ENCODE peak calls at places on chromosomes 3 and 15, in five cellular contexts. N is pancreas, W is neuronal stem cell, A is tibial nerve, X is stomach. Y is an unnamed sample.

GRCh38 chr3:64395490-64395889 is 170.2 kb upstream of the PRICKLE2 start:
- DNase-seq in N (no peak), W (no peak), A (no peak), X (no peak), Y (no peak)

GRCh38 chr15:22945071-22945470 is 35.1 kb downstream of the CYFIP1 start:
- DNase-seq in N (no peak), W (no peak), A (no peak), X (no peak), Y (no peak)

GRCh38 chr3:149449799-149450198 is 24.7 kb upstream of the TM4SF4 start:
- DNase-seq in N (no peak), W (no peak), A (no peak), X (no peak), Y (no peak)

GRCh38 chr3:10099030-10099429 is 9.0 kb downstream of the FANCD2OS start:
- DNase-seq in N (no peak), W (no peak), A (no peak), X (no peak), Y (no peak)

GRCh38 chr3:97831140-97831539 is 9.3 kb downstream of the CRYBG3 start:
- DNase-seq in N (no peak), W (no peak), A (no peak), X (no peak), Y (no peak)

GRCh38 chr3:187628169-187628568 is 42.0 kb downstream of the SST start:
- DNase-seq in N (no peak), W (peak; percentile 29), A (no peak), X (no peak), Y (no peak)

GRCh38 chr3:101846709-101847108 is 2.6 kb upstream of the NFKBIZ start:
- DNase-seq in N (no peak), W (no peak), A (no peak), X (no peak), Y (no peak)

GRCh38 chr3:9422712-9423424 is 25.5 kb downstream of the SETD5 start:
- DNase-seq in N (peak; percentile 88), W (peak; percentile 49), A (peak; percentile 97), X (peak; percentile 87), Y (peak; percentile 89)

GRCh38 chr3:28317438-28318022 is 31.0 kb upstream of the ZCWPW2 start:
- DNase-seq in N (peak; percentile 16), W (peak; percentile 9), A (peak; percentile 30), X (no peak), Y (no peak)

GRCh38 chr3:54447427-54447826 is 325.1 kb downstream of the CACNA2D3 start:
- DNase-seq in N (no peak), W (no peak), A (no peak), X (no peak), Y (no peak)

DNA sequence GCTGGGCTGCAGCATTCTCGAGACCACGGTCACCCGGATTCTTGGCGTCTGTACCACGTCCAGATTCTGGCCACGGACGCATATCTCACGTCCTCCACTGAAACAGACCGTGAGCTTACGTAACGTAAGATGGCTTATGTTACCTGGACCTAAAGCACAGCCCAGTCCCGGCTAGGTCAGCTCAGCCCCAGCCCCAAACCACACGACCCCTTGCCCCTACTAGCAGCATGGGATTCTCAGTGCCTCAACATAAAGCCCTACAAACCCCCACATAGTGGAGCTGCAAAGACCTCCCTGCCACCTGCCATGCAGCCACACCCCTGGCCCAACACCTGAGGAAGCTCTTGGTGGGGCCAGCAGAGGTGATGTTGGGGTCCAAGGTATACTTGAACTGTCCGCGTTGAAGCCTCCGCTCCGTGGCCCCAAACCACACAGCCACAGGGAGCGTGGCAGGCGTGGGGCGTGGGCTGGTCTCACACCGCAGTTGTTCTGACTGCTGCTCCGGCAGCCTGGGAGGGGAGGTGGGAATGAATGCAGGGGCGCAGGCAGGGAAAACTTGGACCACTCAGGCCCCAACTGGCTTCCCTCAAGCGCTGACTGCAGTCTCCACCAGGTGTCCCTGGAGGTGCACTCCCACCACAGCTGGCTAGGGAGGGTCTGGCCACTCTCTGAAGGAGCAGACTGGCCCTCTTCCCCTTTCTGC is 14.5 kb downstream of the PLXNB1 start:
- DNase-seq in N (no peak), W (no peak), A (no peak), X (no peak), Y (no peak)
- H3K36me3 ChIP-seq in N (peaks cover 75% of the 10 kb centered on the region), W (peaks cover 97% of the 10 kb centered on the region), A (peaks cover 100% of the 10 kb centered on the region), X (peaks cover 100% of the 10 kb centered on the region), Y (no peaks in the 10 kb centered on the region)

DNA sequence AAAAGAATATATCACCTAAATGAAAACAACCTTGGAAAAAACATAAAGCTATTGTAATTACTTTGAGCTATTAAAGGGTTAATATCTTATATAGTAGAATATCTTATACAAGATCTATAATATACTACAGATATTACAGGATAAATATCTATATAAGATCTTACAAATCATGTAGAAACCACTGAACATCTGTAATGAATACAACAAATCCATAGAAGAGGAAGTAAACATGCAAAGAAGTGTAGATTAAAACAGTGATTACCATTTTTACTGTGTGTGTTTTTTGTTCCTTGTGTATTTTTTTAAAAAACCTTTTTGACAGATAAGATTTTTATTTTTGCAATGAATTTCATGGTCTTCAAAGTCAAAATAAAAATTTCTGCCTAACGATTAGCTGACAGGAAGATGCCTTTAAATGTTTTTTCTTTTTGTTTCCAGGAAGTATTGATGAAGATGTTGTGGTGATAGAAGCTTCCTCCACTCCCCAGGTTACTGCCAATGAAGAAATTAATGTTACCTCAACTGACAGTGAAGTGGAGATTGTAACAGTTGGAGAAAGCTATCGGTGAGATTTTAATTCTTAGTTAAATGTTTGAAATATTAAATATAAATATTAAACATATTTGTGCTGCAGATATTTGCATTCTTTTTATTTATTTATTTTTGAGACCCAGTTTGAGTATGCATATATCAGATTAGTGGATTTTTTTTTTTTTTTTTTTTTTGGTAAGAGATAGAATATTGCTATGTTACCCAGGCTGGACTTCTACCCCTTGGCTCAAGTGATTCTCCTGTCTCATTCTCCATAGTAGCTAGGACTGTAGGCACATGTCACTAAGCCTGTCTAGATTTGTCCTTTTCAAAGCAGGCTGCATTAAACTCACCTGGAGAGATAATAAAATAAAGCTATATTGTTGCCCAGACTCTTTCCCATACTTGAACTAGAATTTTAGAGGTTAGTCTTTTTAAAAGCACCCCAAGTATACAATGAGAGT is 52.8 kb upstream of the CCNB2 start:
- DNase-seq in N (no peak), W (no peak), A (no peak), X (no peak), Y (no peak)
- H3K36me3 ChIP-seq in N (peaks cover 8% of the 10 kb centered on the region), W (no peaks in the 10 kb centered on the region), A (peaks cover 38% of the 10 kb centered on the region), X (peaks cover 53% of the 10 kb centered on the region), Y (peaks cover 43% of the 10 kb centered on the region)

GRCh38 chr15:90907051-90907660 is 4.1 kb downstream of the MAN2A2 start:
- DNase-seq in N (no peak), W (no peak), A (no peak), X (no peak), Y (no peak)

GRCh38 chr15:90909976-90910375 is 6.9 kb downstream of the MAN2A2 start:
- DNase-seq in N (no peak), W (no peak), A (no peak), X (no peak), Y (no peak)

GRCh38 chr15:90906181-90906849 is 3.2 kb downstream of the MAN2A2 start:
- DNase-seq in N (peak; percentile 87), W (no peak), A (no peak), X (no peak), Y (no peak)

GRCh38 chr15:90905306-90906180 is 2.4 kb downstream of the MAN2A2 start:
- DNase-seq in N (no peak), W (no peak), A (no peak), X (no peak), Y (no peak)

GRCh38 chr15:90907838-90908507 is 4.9 kb downstream of the MAN2A2 start:
- DNase-seq in N (no peak), W (no peak), A (peak; percentile 81), X (no peak), Y (no peak)
- H3K36me3 ChIP-seq in N (peaks cover 50% of the 10 kb centered on the region), W (peaks cover 52% of the 10 kb centered on the region), A (peaks cover 71% of the 10 kb centered on the region), X (peaks cover 83% of the 10 kb centered on the region), Y (no peaks in the 10 kb centered on the region)

GRCh38 chr3:49100046-49100615 is 4.4 kb downstream of the QARS1 start:
- DNase-seq in N (no peak), W (no peak), A (no peak), X (no peak), Y (no peak)

GRCh38 chr3:49108346-49108745 is 3.8 kb upstream of the QARS1 start:
- DNase-seq in N (no peak), W (no peak), A (no peak), X (no peak), Y (no peak)

GRCh38 chr3:49104052-49104426 is 518 bp downstream of the QARS1 start:
- DNase-seq in N (no peak), W (no peak), A (no peak), X (no peak), Y (no peak)

GRCh38 chr3:49098910-49099630 is 5.2 kb upstream of the QRICH1 start:
- DNase-seq in N (no peak), W (no peak), A (no peak), X (no peak), Y (peak; percentile 31)

DNA sequence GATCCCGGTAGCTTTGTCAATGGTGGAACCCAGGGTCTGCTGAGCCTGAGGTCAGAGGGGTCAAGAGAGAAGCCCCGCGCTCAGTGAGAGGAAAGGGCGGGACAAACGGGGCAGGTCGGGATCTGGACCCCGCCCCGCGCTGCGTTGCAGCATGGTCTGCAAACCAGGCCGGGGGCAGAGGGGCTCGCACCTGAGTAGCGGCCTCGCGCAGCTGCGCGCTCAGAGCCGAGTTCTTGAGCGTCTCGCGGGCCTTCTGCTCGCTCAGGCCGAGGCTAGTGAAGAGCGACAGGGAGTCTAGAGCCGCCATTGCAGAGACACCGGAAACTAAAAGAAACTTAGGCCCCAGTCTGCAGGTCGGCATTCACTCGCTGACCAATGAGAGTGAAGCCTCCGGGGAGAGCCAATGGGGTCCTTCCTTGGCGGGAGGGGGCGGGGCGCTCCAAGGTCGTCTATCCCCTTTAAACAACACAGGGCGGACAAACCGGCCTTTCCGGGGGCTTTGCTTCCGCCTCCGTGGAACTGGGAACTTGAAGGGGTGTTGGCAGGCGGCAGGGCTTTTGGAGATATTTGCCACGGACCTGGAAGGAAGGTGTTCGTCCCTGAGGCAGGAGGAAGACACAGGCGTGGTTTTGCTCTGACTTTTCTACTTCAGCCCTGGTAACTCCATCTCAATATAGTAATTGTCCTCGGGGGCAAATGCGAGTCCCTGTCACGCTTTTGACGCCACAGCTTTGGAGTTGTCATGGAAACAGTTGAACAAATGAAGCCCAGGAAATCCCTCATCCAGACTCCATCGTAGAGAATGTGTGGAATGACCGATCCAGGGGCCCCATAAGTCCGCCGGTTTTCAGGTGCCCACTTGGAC is at the start of gene QARS1:
- DNase-seq in N (peak; percentile 92), W (peak; percentile 94), A (peak; percentile 94), X (peak; percentile 95), Y (peak; percentile 97)
- H3K36me3 ChIP-seq in N (peaks cover 32% of the 10 kb centered on the region), W (peaks cover 48% of the 10 kb centered on the region), A (peaks cover 67% of the 10 kb centered on the region), X (peaks cover 61% of the 10 kb centered on the region), Y (no peaks in the 10 kb centered on the region)

GRCh38 chr3:33840179-33840578 is 41.7 kb downstream of the PDCD6IP start:
- DNase-seq in N (no peak), W (no peak), A (no peak), X (no peak), Y (no peak)
- H3K36me3 ChIP-seq in N (peaks cover 10% of the 10 kb centered on the region), W (peaks cover 1% of the 10 kb centered on the region), A (peaks cover 76% of the 10 kb centered on the region), X (peaks cover 94% of the 10 kb centered on the region), Y (no peaks in the 10 kb centered on the region)

Y was measured in Peyer's patch.